ENCODE peak calls at places on chromosome 11, in seven cellular contexts. G is DMS153, U is A172, B is NB4, R is substantia nigra, C is endothelial cell, S is BJ. Q is an unnamed sample.

GRCh38 chr11:91435694-91436375 is 788.8 kb upstream of the FAT3 start:
- DNase-seq in G (peak; percentile 5), U (no peak), B (peak; percentile 16), R (no peak), C (no peak), S (no peak), Q (no peak)

GRCh38 chr11:17164361-17165246 is 43.2 kb downstream of the PIK3C2A start:
- DNase-seq in G (no peak), U (peak; percentile 17), B (peak; percentile 73), R (no peak), C (no peak), S (peak; percentile 23), Q (no peak)

GRCh38 chr11:11510939-11511338 is 110.9 kb downstream of the GALNT18 start:
- DNase-seq in G (peak; percentile 92), U (no peak), B (peak; percentile 5), R (peak; percentile 45), C (no peak), S (no peak), Q (peak; percentile 16)

GRCh38 chr11:108223449-108224149 is 732 bp downstream of the ATM start:
- DNase-seq in G (no peak), U (peak; percentile 5), B (peak; percentile 54), R (no peak), C (no peak), S (no peak), Q (no peak)

GRCh38 chr11:120807414-120808150 is 216.3 kb upstream of the TBCEL start:
- DNase-seq in G (no peak), U (peak; percentile 83), B (no peak), R (no peak), C (no peak), S (no peak), Q (no peak)

GRCh38 chr11:44729718-44730117 is 3.0 kb downstream of the TSPAN18 start:
- DNase-seq in G (no peak), U (peak; percentile 14), B (peak; percentile 11), R (no peak), C (no peak), S (no peak), Q (no peak)

GRCh38 chr11:128843198-128843766 is 23.8 kb downstream of the KCNJ1 start:
- DNase-seq in G (no peak), U (no peak), B (no peak), R (no peak), C (no peak), S (no peak), Q (no peak)

GRCh38 chr11:115215694-115216615 is 288.3 kb downstream of the CADM1 start:
- DNase-seq in G (no peak), U (no peak), B (peak; percentile 7), R (no peak), C (peak; percentile 11), S (no peak), Q (no peak)

GRCh38 chr11:113372317-113372716 is 15.3 kb upstream of the ANKK1 start:
- DNase-seq in G (no peak), U (no peak), B (no peak), R (no peak), C (no peak), S (no peak), Q (no peak)

GRCh38 chr11:123318623-123319022 is 111.4 kb upstream of the GRAMD1B start:
- DNase-seq in G (no peak), U (no peak), B (no peak), R (no peak), C (no peak), S (no peak), Q (no peak)

GRCh38 chr11:34104680-34105078 is 750 bp upstream of the NAT10 start:
- DNase-seq in G (no peak), U (no peak), B (no peak), R (no peak), C (no peak), S (no peak), Q (no peak)

GRCh38 chr11:1387521-1387920 is 2.2 kb upstream of the BRSK2 start:
- DNase-seq in G (no peak), U (no peak), B (no peak), R (no peak), C (no peak), S (no peak), Q (no peak)

GRCh38 chr11:62005231-62005661 is 37.8 kb upstream of the FTH1 start:
- DNase-seq in G (no peak), U (no peak), B (no peak), R (no peak), C (no peak), S (no peak), Q (peak; percentile 30)

GRCh38 chr11:45247433-45247832 is 38.7 kb downstream of the SYT13 start:
- DNase-seq in G (no peak), U (no peak), B (no peak), R (no peak), C (no peak), S (no peak), Q (no peak)

Q was measured in tibial nerve.